ENCODE peak calls at places on chromosomes 12 and 14, in eight cellular contexts. Q, V, K, T, N, Y, D and Z are unnamed samples.
A peak's percentile ranks its signal among the peaks of the same experiment; 100 is the strongest.

GRCh38 chr14:23056257-23056955 is 914 bp downstream of the CDH24 start:
- DNase-seq in Q (peak; percentile 65), V (peak; percentile 94), K (peak; percentile 62), T (peak; percentile 83), N (peak; percentile 81), Y (peak; percentile 65), D (peak; percentile 68), Z (peak; percentile 63)

GRCh38 chr14:91138511-91139359 is 24.9 kb downstream of the DGLUCY start:
- DNase-seq in Q (no peak), V (peak; percentile 78), K (peak; percentile 50), T (peak; percentile 79), N (peak; percentile 50), Y (peak; percentile 48), D (peak; percentile 36), Z (peak; percentile 24)

GRCh38 chr14:78614651-78615050 is 444.5 kb downstream of the NRXN3 start:
- DNase-seq in Q (no peak), V (no peak), K (no peak), T (no peak), N (no peak), Y (no peak), D (no peak), Z (no peak)

GRCh38 chr12:64797156-64797555 is 27.3 kb upstream of the TBC1D30 start:
- DNase-seq in Q (no peak), V (no peak), K (no peak), T (no peak), N (no peak), Y (no peak), D (peak; percentile 36), Z (no peak)

GRCh38 chr12:88237954-88238353 is 95.8 kb downstream of the TMTC3 start:
- DNase-seq in Q (no peak), V (no peak), K (peak; percentile 85), T (peak; percentile 41), N (no peak), Y (peak; percentile 49), D (peak; percentile 37), Z (peak; percentile 57)

GRCh38 chr14:101223147-101223546 is 319.6 kb upstream of the RTL1 start:
- DNase-seq in Q (no peak), V (peak; percentile 51), K (no peak), T (no peak), N (no peak), Y (no peak), D (no peak), Z (no peak)

GRCh38 chr14:103354141-103354540 is 20.1 kb downstream of the EIF5 start:
- DNase-seq in Q (no peak), V (no peak), K (no peak), T (no peak), N (no peak), Y (no peak), D (no peak), Z (no peak)

GRCh38 chr12:106226884-106227640 is 20.8 kb downstream of the CKAP4 start:
- DNase-seq in Q (no peak), V (peak; percentile 79), K (peak; percentile 67), T (peak; percentile 69), N (no peak), Y (peak; percentile 78), D (peak; percentile 68), Z (peak; percentile 66)

GRCh38 chr12:26378721-26379120 is 183.3 kb downstream of the SSPN start:
- DNase-seq in Q (no peak), V (no peak), K (no peak), T (no peak), N (no peak), Y (peak; percentile 46), D (no peak), Z (no peak)

GRCh38 chr12:132285991-132286681 is 43.3 kb downstream of the GALNT9 start:
- DNase-seq in Q (peak; percentile 54), V (peak; percentile 82), K (peak; percentile 26), T (no peak), N (peak; percentile 60), Y (peak; percentile 92), D (peak; percentile 25), Z (peak; percentile 38)

GRCh38 chr12:52499836-52500560 is 6.9 kb upstream of the KRT6A start:
- DNase-seq in Q (no peak), V (no peak), K (peak; percentile 77), T (no peak), N (no peak), Y (peak; percentile 40), D (no peak), Z (peak; percentile 54)

GRCh38 chr12:93892431-93893210 is 215.4 kb downstream of the CRADD start:
- DNase-seq in Q (no peak), V (no peak), K (no peak), T (no peak), N (peak; percentile 19), Y (no peak), D (no peak), Z (no peak)

GRCh38 chr14:104879983-104880565 is 15.0 kb downstream of the CEP170B start:
- DNase-seq in Q (peak; percentile 7), V (no peak), K (no peak), T (no peak), N (no peak), Y (no peak), D (no peak), Z (no peak)

GRCh38 chr14:105336477-105337287 is 22.1 kb downstream of the PACS2 start:
- DNase-seq in Q (no peak), V (no peak), K (no peak), T (no peak), N (no peak), Y (no peak), D (no peak), Z (no peak)

GRCh38 chr12:88993655-88994054 is 358.6 kb downstream of the DUSP6 start:
- DNase-seq in Q (no peak), V (no peak), K (peak; percentile 80), T (peak; percentile 70), N (no peak), Y (peak; percentile 85), D (peak; percentile 69), Z (peak; percentile 80)

GRCh38 chr12:131454418-131455217 is 256.3 kb upstream of the SFSWAP start:
- DNase-seq in Q (no peak), V (peak; percentile 96), K (peak; percentile 5), T (peak; percentile 88), N (peak; percentile 56), Y (peak; percentile 0), D (no peak), Z (peak; percentile 22)

GRCh38 chr12:125064492-125064891 is 743 bp upstream of the AACS start:
- DNase-seq in Q (no peak), V (peak; percentile 70), K (no peak), T (no peak), N (no peak), Y (no peak), D (no peak), Z (no peak)

GRCh38 chr12:40141996-40142395 is 36.1 kb upstream of the SLC2A13 start:
- DNase-seq in Q (no peak), V (no peak), K (no peak), T (no peak), N (no peak), Y (no peak), D (peak; percentile 19), Z (no peak)

DNA sequence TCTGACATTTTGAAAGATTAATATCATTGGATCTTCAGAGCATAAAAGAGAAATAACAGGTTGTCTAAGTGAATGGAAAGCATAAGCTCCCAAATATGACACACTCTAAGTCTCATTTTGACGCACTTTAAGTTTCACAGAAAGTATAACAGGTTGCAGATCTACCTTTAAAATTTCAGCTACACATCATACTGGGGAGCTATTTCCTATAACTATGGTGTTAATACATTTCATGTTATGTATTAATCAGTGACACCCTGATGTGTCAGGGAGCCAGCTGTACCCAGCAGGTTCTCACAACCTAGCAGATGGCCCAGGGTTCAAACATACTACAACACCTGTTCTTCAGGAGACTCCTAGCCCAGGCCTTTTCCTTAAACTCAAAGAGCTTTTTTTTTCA is 31.1 kb upstream of the TMX1 start:
- DNase-seq in Q (no peak), V (no peak), K (no peak), T (no peak), N (no peak), Y (no peak), D (no peak), Z (no peak)
- H3K4me3 ChIP-seq in Q (no peak overlapping the region), V (no peak overlapping the region), K (no peak overlapping the region), T (no peak overlapping the region), N (no peak overlapping the region), Y (no peak overlapping the region), D (no peak overlapping the region), Z (no peak overlapping the region)

GRCh38 chr14:74290415-74290814 is 12.3 kb downstream of the ABCD4 start:
- DNase-seq in Q (no peak), V (peak; percentile 70), K (peak; percentile 42), T (peak; percentile 25), N (no peak), Y (peak; percentile 36), D (peak; percentile 21), Z (no peak)
- TF ChIP-seq CTCF in Q (peak; percentile 21), V (peak; percentile 78), K (peak; percentile 37), T (peak; percentile 43), N (peak; percentile 26), Y (peak; percentile 51), D (peak; percentile 54), Z (peak; percentile 53)

GRCh38 chr14:63393002-63393401 is 74.3 kb upstream of the GPHB5 start:
- DNase-seq in Q (no peak), V (no peak), K (no peak), T (no peak), N (no peak), Y (no peak), D (no peak), Z (no peak)
- H3K4me3 ChIP-seq in Q (no peak overlapping the region), V (no peak overlapping the region), K (no peak overlapping the region), T (no peak overlapping the region), N (no peak overlapping the region), Y (no peak overlapping the region), D (no peak overlapping the region), Z (no peak overlapping the region)

GRCh38 chr12:647713-648085 is 15.5 kb downstream of the NINJ2 start:
- DNase-seq in Q (no peak), V (no peak), K (no peak), T (no peak), N (no peak), Y (no peak), D (no peak), Z (no peak)

GRCh38 chr12:644818-645552 is 18.3 kb downstream of the NINJ2 start:
- DNase-seq in Q (peak; percentile 62), V (peak; percentile 29), K (peak; percentile 36), T (no peak), N (no peak), Y (peak; percentile 65), D (peak; percentile 4), Z (peak; percentile 51)

GRCh38 chr12:645563-646071 is 17.6 kb downstream of the NINJ2 start:
- DNase-seq in Q (peak; percentile 71), V (peak; percentile 42), K (peak; percentile 79), T (peak; percentile 62), N (peak; percentile 24), Y (peak; percentile 61), D (peak; percentile 73), Z (peak; percentile 50)

GRCh38 chr12:646303-647038 is 16.8 kb downstream of the NINJ2 start:
- DNase-seq in Q (peak; percentile 85), V (peak; percentile 42), K (peak; percentile 72), T (no peak), N (peak; percentile 26), Y (peak; percentile 52), D (peak; percentile 37), Z (peak; percentile 45)

DNA sequence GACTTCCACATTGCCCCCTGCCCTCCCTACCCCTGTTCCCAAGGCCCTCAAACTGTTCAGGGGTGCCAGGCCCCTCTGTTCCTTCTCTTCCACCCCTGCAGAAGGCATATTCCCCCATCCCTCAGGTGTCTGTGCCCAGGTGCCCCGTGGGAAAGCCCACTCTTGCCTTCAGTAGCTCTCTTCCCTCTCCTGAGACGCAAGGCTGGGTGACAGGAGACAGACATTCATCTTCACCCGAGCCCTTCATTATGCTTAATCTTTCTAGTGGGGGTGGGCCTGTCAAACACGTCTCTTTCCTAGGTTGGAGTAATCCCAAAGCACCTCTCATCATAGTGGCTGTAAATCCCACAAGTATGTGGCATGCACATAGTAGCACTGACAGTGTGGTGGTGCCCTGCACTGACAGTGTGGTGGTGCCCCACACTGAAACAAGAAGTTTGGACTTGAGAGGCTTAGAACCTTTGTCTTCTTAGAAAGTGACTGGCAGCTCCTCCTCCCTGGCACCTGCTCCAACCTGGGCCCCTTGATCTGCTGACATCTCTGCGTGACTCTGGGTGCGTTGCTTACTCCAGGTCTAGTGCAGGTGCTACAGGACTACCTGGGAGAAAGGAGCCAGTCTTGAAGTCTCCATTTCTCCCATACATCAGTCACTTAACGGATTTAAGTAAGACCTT is 16.1 kb downstream of the NINJ2 start:
- DNase-seq in Q (no peak), V (peak; percentile 44), K (no peak), T (no peak), N (no peak), Y (no peak), D (no peak), Z (no peak)
- TF ChIP-seq CTCF in Q (no peak), V (no peak), K (no peak), T (no peak), N (no peak), Y (no peak), D (no peak), Z (no peak)